ENCODE peak calls at places on chromosomes 6 and 20, in six cellular contexts. Y is A549, U is gastrocnemius medialis, Q is right lobe of liver, A is body of pancreas, S is heart left ventricle. E is an unnamed sample.

GRCh38 chr6:140046030-140046632 is 671.7 kb upstream of the CITED2 start:
- ATAC-seq in Y (no peak), Q (no peak), U (no peak), A (no peak), S (no peak), E (no peak)

GRCh38 chr6:24060982-24061754 is 64.8 kb upstream of the NRSN1 start:
- ATAC-seq in A (no peak), Q (no peak), U (no peak), S (no peak), Y (no peak), E (no peak)

GRCh38 chr20:49593441-49594142 is 25.7 kb upstream of the PTGIS start:
- ATAC-seq in Y (no peak), A (no peak), S (no peak), Q (no peak), U (no peak), E (no peak)

GRCh38 chr6:6645266-6645917 is 56.9 kb downstream of the LY86 start:
- ATAC-seq in Y (no peak), A (no peak), U (no peak), S (no peak), Q (no peak), E (no peak)

GRCh38 chr20:57048027-57048869 is 218.2 kb downstream of the BMP7 start:
- ATAC-seq in U (no peak), S (no peak), Q (peak; percentile 46), Y (peak; percentile 94), A (peak; percentile 48), E (no peak)

GRCh38 chr20:58598271-58599015 is 52.6 kb upstream of the STX16 start:
- ATAC-seq in S (peak; percentile 57), Q (no peak), Y (no peak), U (no peak), A (no peak), E (peak; percentile 50)

GRCh38 chr6:158389188-158389919 is 77.1 kb downstream of the TULP4 start:
- ATAC-seq in Q (no peak), Y (no peak), S (no peak), U (no peak), A (no peak), E (no peak)

GRCh38 chr6:165636415-165637048 is 26.5 kb downstream of the PDE10A start:
- ATAC-seq in Y (no peak), Q (no peak), A (no peak), S (no peak), U (no peak), E (no peak)

GRCh38 chr6:53581161-53581560 is 36.3 kb upstream of the GCLC start:
- ATAC-seq in Q (peak; percentile 26), S (no peak), U (no peak), A (no peak), Y (no peak), E (no peak)

GRCh38 chr20:57921701-57922482 is 212.1 kb upstream of the PMEPA1 start:
- ATAC-seq in S (no peak), A (no peak), U (no peak), Q (no peak), Y (no peak), E (no peak)

GRCh38 chr6:79468116-79468515 is 69.1 kb downstream of the LCA5 start:
- ATAC-seq in S (no peak), Q (no peak), U (no peak), Y (peak; percentile 51), A (no peak), E (no peak)

GRCh38 chr6:131828080-131828479 is 20.3 kb downstream of the ENPP1 start:
- ATAC-seq in U (no peak), Y (no peak), A (no peak), S (no peak), Q (peak; percentile 53), E (peak; percentile 79)

GRCh38 chr6:127855542-127856159 is 45.2 kb downstream of the THEMIS start:
- ATAC-seq in U (no peak), A (no peak), Q (peak; percentile 62), S (no peak), Y (peak; percentile 51), E (no peak)

GRCh38 chr6:166750125-166750793 is 123.2 kb upstream of the RPS6KA2 start:
- ATAC-seq in U (no peak), A (no peak), Q (no peak), Y (no peak), S (no peak), E (no peak)

GRCh38 chr6:795046-795445 is 102.1 kb upstream of the EXOC2 start:
- ATAC-seq in U (no peak), Y (no peak), A (no peak), S (no peak), Q (no peak), E (no peak)

GRCh38 chr6:104527761-104528415 is 331.8 kb downstream of the HACE1 start:
- ATAC-seq in Y (peak; percentile 86), U (no peak), S (no peak), A (no peak), Q (peak; percentile 71), E (peak; percentile 38)

GRCh38 chr6:12232339-12232738 is 57.8 kb upstream of the EDN1 start:
- ATAC-seq in Q (no peak), S (no peak), Y (no peak), A (no peak), U (no peak), E (no peak)

GRCh38 chr20:50646483-50646996 is 44.8 kb downstream of the RIPOR3 start:
- ATAC-seq in Y (no peak), S (no peak), A (peak; percentile 22), U (peak; percentile 71), Q (no peak), E (peak; percentile 69)

DNA sequence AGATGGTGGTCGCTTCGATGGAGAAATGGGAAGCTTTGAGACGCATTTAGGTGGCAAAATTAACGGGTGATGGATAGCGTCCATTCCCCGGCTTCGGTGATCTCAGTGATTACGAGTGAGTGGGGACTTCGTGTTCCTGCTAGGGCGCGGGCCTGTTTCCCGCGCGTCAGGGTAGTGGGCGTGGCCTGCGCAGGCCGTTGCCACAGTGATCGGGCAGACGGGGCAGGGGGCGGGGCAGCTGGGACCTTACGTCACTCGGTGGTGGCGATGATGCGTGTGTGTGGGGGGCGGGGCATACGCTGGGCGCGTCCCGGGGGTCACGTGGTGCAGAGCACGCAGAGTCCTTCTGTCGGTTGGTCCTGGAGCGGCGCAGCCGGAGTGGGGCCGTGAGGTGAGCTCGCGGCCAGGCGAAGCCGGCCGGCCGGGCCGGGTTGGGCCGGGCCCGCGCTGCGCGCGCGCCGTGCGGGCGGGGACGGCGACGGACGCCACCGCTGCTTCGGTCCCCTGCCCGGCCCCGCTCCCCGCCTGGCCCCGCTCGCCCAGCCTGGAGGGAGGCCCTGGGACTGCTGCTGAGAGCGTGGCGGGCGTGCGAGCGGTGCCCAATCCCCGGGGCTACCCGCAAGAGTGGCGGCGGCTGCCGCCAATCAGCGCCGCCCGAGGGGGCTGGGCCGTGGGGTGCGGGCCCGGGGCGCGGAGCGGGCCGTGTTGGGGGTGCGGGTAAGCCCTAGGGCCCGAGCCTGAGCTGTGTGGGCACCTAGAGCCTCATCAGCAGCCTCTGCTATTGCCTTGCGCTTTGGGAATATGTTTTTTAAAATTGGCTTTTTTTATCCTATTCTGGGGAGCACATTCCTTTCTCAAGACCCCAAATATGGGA is at the start of gene PHF20:
- ATAC-seq in A (peak; percentile 88), S (peak; percentile 89), Q (peak; percentile 85), U (peak; percentile 72), Y (peak; percentile 92), E (peak; percentile 92)
- TF ChIP-seq POLR2A in A (peak; percentile 58), S (peak; percentile 81), Q (peak; percentile 91), U (peak; percentile 98), Y (peak; percentile 69), E (peak; percentile 83)

GRCh38 chr20:62908971-62909791 is 17.1 kb downstream of the DIDO1 start:
- ATAC-seq in Q (no peak), Y (no peak), U (no peak), A (no peak), S (no peak), E (no peak)

GRCh38 chr20:62910217-62910766 is 16.0 kb downstream of the DIDO1 start:
- ATAC-seq in A (no peak), U (no peak), S (no peak), Y (no peak), Q (no peak), E (no peak)

GRCh38 chr20:62910777-62911497 is 15.4 kb downstream of the DIDO1 start:
- ATAC-seq in S (no peak), Q (no peak), U (no peak), A (no peak), Y (no peak), E (no peak)

GRCh38 chr20:62913043-62913630 is 13.2 kb downstream of the DIDO1 start:
- ATAC-seq in S (no peak), A (no peak), Y (no peak), U (no peak), Q (no peak), E (no peak)

DNA sequence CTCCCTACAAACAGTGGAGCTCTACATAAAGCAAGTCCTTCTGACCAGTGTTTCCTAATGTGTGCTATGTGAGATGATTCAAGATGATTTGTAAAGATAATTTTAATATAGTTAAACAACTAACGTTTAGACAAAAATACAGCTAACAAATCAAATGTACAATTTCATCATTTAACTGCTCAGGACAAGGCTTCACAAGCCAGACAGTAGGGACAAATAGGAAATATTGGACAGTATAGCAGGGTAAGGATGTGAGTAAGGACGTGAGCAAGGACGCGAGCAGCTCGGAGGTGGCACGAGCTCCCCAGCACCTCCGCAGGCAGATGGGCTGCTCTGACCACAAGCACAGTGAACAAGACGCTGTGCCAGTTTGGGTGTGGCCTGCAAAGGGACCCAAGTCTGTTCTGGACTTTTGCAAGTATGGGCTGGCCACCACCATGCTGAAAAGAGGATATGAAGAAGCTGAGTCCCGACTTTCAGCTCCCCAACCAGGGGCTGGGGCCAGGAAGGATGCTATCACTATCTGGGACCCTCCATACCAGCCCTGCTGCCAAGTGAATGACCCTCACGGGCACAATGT is 14.5 kb downstream of the DIDO1 start:
- ATAC-seq in A (no peak), U (no peak), Q (no peak), S (no peak), Y (no peak), E (no peak)
- TF ChIP-seq POLR2A in A (no peak), U (no peak), Q (no peak), S (no peak), Y (no peak), E (no peak)

DNA sequence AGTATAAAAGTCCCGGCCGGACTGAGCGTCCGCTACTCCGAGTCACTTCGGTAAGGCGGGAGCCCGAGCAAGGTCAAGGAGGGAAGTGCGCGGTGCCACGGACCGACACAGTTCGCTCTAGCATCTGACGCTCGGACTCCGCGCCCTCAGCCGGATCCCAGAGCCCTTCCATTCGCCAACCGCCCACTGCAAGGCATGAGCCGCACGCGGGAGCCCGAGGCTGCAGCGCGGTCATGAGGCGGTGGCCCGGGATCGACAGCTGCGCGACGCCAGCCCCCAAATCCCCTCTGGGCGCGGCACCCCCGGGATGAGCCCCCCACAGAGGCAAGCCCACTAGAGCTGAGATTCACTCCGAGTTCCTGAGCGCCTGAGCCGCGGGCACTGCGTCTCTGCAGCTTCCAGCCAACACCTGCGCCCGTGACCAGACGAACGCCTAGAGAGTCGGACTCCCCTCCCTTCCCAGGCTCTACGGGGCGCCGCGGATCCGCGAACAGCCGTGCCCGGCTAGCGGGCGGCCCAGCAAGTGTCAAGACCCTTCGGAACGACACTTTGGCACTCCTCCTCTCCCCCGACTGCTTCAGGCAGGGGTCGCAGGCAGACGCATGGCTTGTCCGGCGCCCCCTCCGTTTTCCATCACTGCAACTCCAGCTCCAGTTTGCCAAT is 749 bp upstream of the ISM1 start:
- ATAC-seq in Q (peak; percentile 83), Y (peak; percentile 81), U (peak; percentile 59), S (peak; percentile 87), A (peak; percentile 70), E (peak; percentile 75)
- TF ChIP-seq POLR2A in Q (peak; percentile 29), Y (peak; percentile 45), U (no peak), S (no peak), A (peak; percentile 76), E (peak; percentile 59)

GRCh38 chr6:83517500-83517899 is 5.2 kb downstream of the PRSS35 start:
- ATAC-seq in A (no peak), Q (no peak), Y (no peak), U (peak; percentile 55), S (no peak), E (no peak)

GRCh38 chr6:83514877-83515466 is 2.6 kb downstream of the PRSS35 start:
- ATAC-seq in S (no peak), Q (peak; percentile 75), A (peak; percentile 54), U (no peak), Y (peak; percentile 32), E (no peak)

GRCh38 chr6:83518946-83519489 is 6.7 kb downstream of the PRSS35 start:
- ATAC-seq in U (peak; percentile 43), A (no peak), Q (no peak), S (no peak), Y (no peak), E (no peak)
- TF ChIP-seq POLR2A in U (no peak), A (no peak), Q (no peak), S (no peak), Y (no peak), E (no peak)